ENCODE peak calls at places on chromosome 7, in six cellular contexts. Z, U, X, Y, L and J are unnamed samples. For H3K9me3, the result is how much of the 10 kb centered on the place peaks cover.

GRCh38 chr7:86453454-86453853 is 190.3 kb upstream of the GRM3 start:
- DNase-seq in Z (no peak), Y (no peak), L (no peak), X (no peak), U (no peak), J (no peak)

GRCh38 chr7:75691793-75692543 is 46.8 kb downstream of the HIP1 start:
- DNase-seq in L (no peak), Z (no peak), Y (no peak), X (no peak), U (no peak), J (no peak)

GRCh38 chr7:36512607-36513006 is 122.9 kb downstream of the ANLN start:
- DNase-seq in Z (no peak), Y (no peak), L (no peak), X (no peak), U (no peak), J (no peak)

GRCh38 chr7:3558410-3558809 is 257.4 kb downstream of the SDK1 start:
- DNase-seq in X (no peak), L (no peak), Z (no peak), U (no peak), Y (no peak), J (no peak)

GRCh38 chr7:522071-522937 is 2.7 kb upstream of the PDGFA start:
- DNase-seq in Y (peak), U (no peak), L (peak), X (no peak), Z (peak), J (peak)

GRCh38 chr7:130263130-130263529 is 3.5 kb upstream of the CPA2 start:
- DNase-seq in Y (no peak), U (no peak), L (no peak), X (no peak), Z (no peak), J (no peak)

GRCh38 chr7:102045681-102046372 is 228.4 kb downstream of the CUX1 start:
- DNase-seq in Y (no peak), U (no peak), Z (no peak), L (no peak), X (no peak), J (no peak)

GRCh38 chr7:7761974-7762769 is 43.8 kb upstream of the RPA3 start:
- DNase-seq in X (no peak), Y (no peak), Z (no peak), U (no peak), L (no peak), J (peak)

GRCh38 chr7:151816562-151817314 is 60.2 kb downstream of the PRKAG2 start:
- DNase-seq in L (no peak), U (no peak), X (no peak), Z (no peak), Y (no peak), J (no peak)

GRCh38 chr7:17274551-17275245 is 23.8 kb upstream of the AHR start:
- DNase-seq in X (no peak), U (no peak), Z (no peak), L (no peak), Y (no peak), J (no peak)

GRCh38 chr7:124723012-124723411 is 42.6 kb downstream of the GPR37 start:
- DNase-seq in L (no peak), U (no peak), Z (no peak), X (no peak), Y (no peak), J (no peak)

GRCh38 chr7:91289633-91290260 is 25.5 kb downstream of the FZD1 start:
- DNase-seq in U (no peak), Y (no peak), L (no peak), Z (no peak), X (no peak), J (no peak)

GRCh38 chr7:121000091-121000983 is 11.8 kb downstream of the CPED1 start:
- DNase-seq in U (no peak), X (no peak), L (no peak), Z (no peak), Y (no peak), J (no peak)

DNA sequence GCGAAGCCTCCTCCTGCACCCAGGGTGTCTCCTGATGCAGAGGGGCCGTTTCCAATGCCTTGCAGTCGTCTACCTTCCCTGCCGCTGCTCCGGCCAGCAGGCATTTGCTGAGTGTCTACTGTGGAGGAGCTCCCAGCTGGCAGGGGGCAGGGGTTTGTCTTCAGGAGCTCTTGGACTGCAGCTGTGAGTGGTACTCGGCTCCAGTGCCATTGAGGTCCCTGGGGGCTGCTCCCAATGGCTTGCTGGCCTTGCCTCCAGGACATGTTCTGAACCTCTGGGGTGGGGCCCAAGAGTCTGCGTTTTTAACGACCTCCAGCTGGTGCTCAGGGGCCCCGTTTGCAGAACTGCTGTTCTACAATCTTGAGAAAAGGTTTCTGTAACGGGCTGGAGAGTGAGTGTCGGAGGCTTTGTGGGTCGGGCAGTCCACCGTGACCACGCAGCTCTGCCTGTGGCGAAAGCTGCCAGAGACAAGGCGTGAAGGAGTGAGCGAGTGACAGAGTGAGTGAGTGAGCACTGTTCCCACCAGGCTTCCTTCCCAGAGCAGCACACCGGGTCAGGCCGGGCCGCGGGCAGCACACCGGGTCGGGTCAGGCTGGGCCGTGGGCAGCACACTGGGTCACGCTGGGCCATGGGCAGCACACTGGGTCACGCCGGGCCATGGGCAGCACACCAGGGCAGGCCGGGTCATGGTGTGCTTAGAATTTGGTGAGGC is 520.2 kb downstream of the PTPRN2 start:
- DNase-seq in Z (no peak), L (no peak), X (no peak), Y (no peak), U (no peak), J (no peak)
- H3K9me3 ChIP-seq in Z (under half), L (under half), X (half or more), Y (under half), U (under half), J (under half)

GRCh38 chr7:154880512-154880911 is 122.4 kb downstream of the PAXIP1 start:
- DNase-seq in X (no peak), Z (no peak), L (no peak), U (no peak), Y (no peak), J (no peak)

GRCh38 chr7:154882931-154883474 is 119.9 kb downstream of the PAXIP1 start:
- DNase-seq in L (no peak), Z (no peak), U (no peak), X (no peak), Y (no peak), J (no peak)

GRCh38 chr7:154879629-154880028 is 123.3 kb downstream of the PAXIP1 start:
- DNase-seq in Z (no peak), U (no peak), X (no peak), L (no peak), Y (no peak), J (no peak)

GRCh38 chr7:154881526-154881925 is 121.4 kb downstream of the PAXIP1 start:
- DNase-seq in U (no peak), Y (no peak), Z (no peak), X (no peak), L (no peak), J (no peak)

GRCh38 chr7:154881046-154881445 is 121.9 kb downstream of the PAXIP1 start:
- DNase-seq in X (no peak), Y (no peak), U (no peak), Z (no peak), L (no peak), J (no peak)
- H3K9me3 ChIP-seq in X (half or more), Y (under half), U (under half), Z (under half), L (under half), J (under half)

GRCh38 chr7:157744786-157745601 is 408.2 kb downstream of the DNAJB6 start:
- DNase-seq in U (no peak), Z (no peak), X (no peak), L (no peak), Y (no peak), J (no peak)

GRCh38 chr7:157750291-157750690 is 413.5 kb downstream of the DNAJB6 start:
- DNase-seq in Z (no peak), L (no peak), Y (no peak), X (no peak), U (no peak), J (no peak)

GRCh38 chr7:157751351-157751750 is 414.5 kb downstream of the DNAJB6 start:
- DNase-seq in Z (no peak), X (no peak), U (no peak), Y (no peak), L (no peak), J (no peak)

GRCh38 chr7:157743781-157744525 is 407.1 kb downstream of the DNAJB6 start:
- DNase-seq in X (no peak), U (no peak), Z (no peak), Y (no peak), L (no peak), J (no peak)

GRCh38 chr7:157745721-157746709 is 409.2 kb downstream of the DNAJB6 start:
- DNase-seq in Z (no peak), X (no peak), Y (no peak), L (no peak), U (no peak), J (no peak)
- H3K9me3 ChIP-seq in Z (under half), X (half or more), Y (under half), L (under half), U (under half), J (under half)

GRCh38 chr7:64685091-64685490 is 19.2 kb downstream of the ZNF107 start:
- DNase-seq in X (no peak), U (no peak), Y (no peak), Z (no peak), L (no peak), J (no peak)

GRCh38 chr7:64691831-64692230 is 25.9 kb downstream of the ZNF107 start:
- DNase-seq in Z (no peak), X (no peak), L (no peak), Y (no peak), U (no peak), J (no peak)

GRCh38 chr7:64685741-64686140 is 19.8 kb downstream of the ZNF107 start:
- DNase-seq in L (no peak), X (no peak), Y (no peak), Z (no peak), U (no peak), J (no peak)

GRCh38 chr7:64687249-64687648 is 21.3 kb downstream of the ZNF107 start:
- DNase-seq in L (no peak), X (no peak), Y (no peak), Z (no peak), U (no peak), J (no peak)

GRCh38 chr7:64686493-64687184 is 20.7 kb downstream of the ZNF107 start:
- DNase-seq in X (no peak), Y (no peak), L (no peak), U (no peak), Z (no peak), J (no peak)
- H3K9me3 ChIP-seq in X (under half), Y (under half), L (under half), U (under half), Z (under half), J (half or more)

GRCh38 chr7:26868841-26869505 is 4.6 kb upstream of the SKAP2 start:
- DNase-seq in L (no peak), Z (no peak), U (no peak), X (no peak), Y (no peak), J (no peak)
- H3K9me3 ChIP-seq in L (under half), Z (under half), U (under half), X (under half), Y (under half), J (under half)

DNA sequence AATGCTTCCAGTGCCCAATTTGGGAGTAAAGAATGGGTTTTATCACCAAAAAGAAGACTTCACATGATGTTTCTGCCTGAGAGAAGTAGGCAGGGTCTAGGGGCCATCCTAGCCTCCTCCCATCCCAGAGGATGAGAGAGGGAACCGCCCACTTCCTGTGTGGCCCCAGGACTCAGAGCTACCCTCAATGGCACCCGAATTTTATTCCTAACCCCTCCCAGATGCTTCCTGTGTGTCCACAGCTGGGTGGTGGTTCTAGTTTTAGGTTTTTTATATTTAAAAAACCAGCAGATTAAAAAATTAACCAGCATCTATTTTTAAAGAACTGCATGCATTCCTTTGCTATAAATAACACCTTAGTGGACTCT is 583.5 kb downstream of the PTPRN2 start:
- DNase-seq in Y (no peak), Z (no peak), X (no peak), U (peak), L (no peak), J (no peak)
- H3K9me3 ChIP-seq in Y (under half), Z (under half), X (half or more), U (under half), L (under half), J (under half)